ENCODE peak calls at places on chromosomes 11 and 22, in seven cellular contexts. One of them, this sample, is unnamed.

GRCh38 chr11:95432714-95433503 is 201.9 kb upstream of the SESN3 start:
- DNase-seq in trophoblast cell: no peak
- DNase-seq in H1: no peak
- DNase-seq in neuronal stem cell: no peak
- DNase-seq in IMR-90: no peak
- DNase-seq in mesendoderm: no peak
- DNase-seq in H9: no peak
- DNase-seq in this sample: no peak

GRCh38 chr11:3609416-3610265 is 32.2 kb downstream of the ART5 start:
- DNase-seq in IMR-90: peak; percentile 37
- DNase-seq in trophoblast cell: peak; percentile 95
- DNase-seq in H1: no peak
- DNase-seq in H9: peak; percentile 44
- DNase-seq in neuronal stem cell: peak; percentile 54
- DNase-seq in mesendoderm: peak; percentile 68
- DNase-seq in this sample: peak; percentile 45

GRCh38 chr11:122663764-122664163 is 8.2 kb downstream of the UBASH3B start:
- DNase-seq in H1: no peak
- DNase-seq in H9: no peak
- DNase-seq in mesendoderm: no peak
- DNase-seq in neuronal stem cell: no peak
- DNase-seq in IMR-90: no peak
- DNase-seq in trophoblast cell: no peak
- DNase-seq in this sample: peak; percentile 34

GRCh38 chr11:12694182-12694531 is 19.9 kb downstream of the TEAD1 start:
- DNase-seq in mesendoderm: no peak
- DNase-seq in H1: no peak
- DNase-seq in neuronal stem cell: no peak
- DNase-seq in IMR-90: peak; percentile 44
- DNase-seq in trophoblast cell: no peak
- DNase-seq in H9: no peak
- DNase-seq in this sample: no peak

GRCh38 chr11:36775157-36775556 is 177.1 kb upstream of the RAG2 start:
- DNase-seq in H1: no peak
- DNase-seq in mesendoderm: peak; percentile 26
- DNase-seq in trophoblast cell: peak; percentile 5
- DNase-seq in H9: no peak
- DNase-seq in IMR-90: no peak
- DNase-seq in neuronal stem cell: no peak
- DNase-seq in this sample: peak; percentile 11

GRCh38 chr11:87425943-87426342 is 388.2 kb downstream of the TMEM135 start:
- DNase-seq in mesendoderm: peak; percentile 48
- DNase-seq in neuronal stem cell: no peak
- DNase-seq in H9: no peak
- DNase-seq in trophoblast cell: peak; percentile 2
- DNase-seq in H1: peak; percentile 10
- DNase-seq in IMR-90: peak; percentile 62
- DNase-seq in this sample: no peak

GRCh38 chr11:17807034-17807433 is 72.5 kb downstream of the KCNC1 start:
- DNase-seq in trophoblast cell: no peak
- DNase-seq in neuronal stem cell: peak; percentile 6
- DNase-seq in H1: no peak
- DNase-seq in mesendoderm: no peak
- DNase-seq in H9: no peak
- DNase-seq in IMR-90: no peak
- DNase-seq in this sample: no peak

GRCh38 chr11:77080643-77081210 is 14.0 kb downstream of the CAPN5 start:
- DNase-seq in mesendoderm: no peak
- DNase-seq in IMR-90: peak; percentile 51
- DNase-seq in neuronal stem cell: no peak
- DNase-seq in H9: no peak
- DNase-seq in H1: no peak
- DNase-seq in trophoblast cell: no peak
- DNase-seq in this sample: peak; percentile 61

GRCh38 chr22:33666249-33666648 is 254.0 kb downstream of the LARGE1 start:
- DNase-seq in H1: no peak
- DNase-seq in neuronal stem cell: no peak
- DNase-seq in H9: no peak
- DNase-seq in trophoblast cell: no peak
- DNase-seq in IMR-90: no peak
- DNase-seq in mesendoderm: no peak
- DNase-seq in this sample: no peak

GRCh38 chr11:109972939-109973338 is 120.3 kb upstream of the ZC3H12C start:
- DNase-seq in H1: no peak
- DNase-seq in mesendoderm: no peak
- DNase-seq in trophoblast cell: peak; percentile 9
- DNase-seq in H9: no peak
- DNase-seq in neuronal stem cell: no peak
- DNase-seq in IMR-90: no peak
- DNase-seq in this sample: no peak

GRCh38 chr11:74311352-74311926 is at the start of gene P4HA3:
- DNase-seq in mesendoderm: peak; percentile 79
- DNase-seq in IMR-90: peak; percentile 28
- DNase-seq in H9: peak; percentile 87
- DNase-seq in H1: peak; percentile 31
- DNase-seq in neuronal stem cell: peak; percentile 39
- DNase-seq in trophoblast cell: peak; percentile 67
- DNase-seq in this sample: peak; percentile 40

GRCh38 chr11:70567680-70568503 is 169.6 kb downstream of the CTTN start:
- DNase-seq in IMR-90: peak; percentile 10
- DNase-seq in neuronal stem cell: no peak
- DNase-seq in H9: peak; percentile 60
- DNase-seq in trophoblast cell: peak; percentile 71
- DNase-seq in mesendoderm: peak; percentile 68
- DNase-seq in H1: no peak
- DNase-seq in this sample: peak; percentile 54

GRCh38 chr11:20041499-20041898 is 118.8 kb downstream of the DBX1 start:
- DNase-seq in mesendoderm: no peak
- DNase-seq in H1: no peak
- DNase-seq in trophoblast cell: peak; percentile 21
- DNase-seq in IMR-90: no peak
- DNase-seq in H9: no peak
- DNase-seq in neuronal stem cell: no peak
- DNase-seq in this sample: no peak

GRCh38 chr11:69531071-69531716 is 49.7 kb downstream of the LINC01488 start:
- DNase-seq in H1: no peak
- DNase-seq in trophoblast cell: no peak
- DNase-seq in neuronal stem cell: no peak
- DNase-seq in IMR-90: no peak
- DNase-seq in mesendoderm: no peak
- DNase-seq in H9: no peak
- DNase-seq in this sample: no peak

GRCh38 chr11:9855579-9856260 is 191.8 kb downstream of the SWAP70 start:
- DNase-seq in trophoblast cell: no peak
- DNase-seq in H1: no peak
- DNase-seq in neuronal stem cell: no peak
- DNase-seq in mesendoderm: no peak
- DNase-seq in IMR-90: peak; percentile 80
- DNase-seq in H9: no peak
- DNase-seq in this sample: peak; percentile 35

GRCh38 chr22:23697031-23697970 is 6.5 kb downstream of the RGL4 start:
- DNase-seq in IMR-90: no peak
- DNase-seq in neuronal stem cell: no peak
- DNase-seq in H1: no peak
- DNase-seq in trophoblast cell: no peak
- DNase-seq in H9: no peak
- DNase-seq in mesendoderm: no peak
- DNase-seq in this sample: no peak

GRCh38 chr11:27274854-27275395 is 88.1 kb downstream of the CCDC34 start:
- DNase-seq in neuronal stem cell: no peak
- DNase-seq in H1: no peak
- DNase-seq in trophoblast cell: peak; percentile 32
- DNase-seq in H9: no peak
- DNase-seq in mesendoderm: no peak
- DNase-seq in IMR-90: no peak
- DNase-seq in this sample: no peak

GRCh38 chr11:27276141-27276540 is 86.9 kb downstream of the CCDC34 start:
- DNase-seq in H9: no peak
- DNase-seq in mesendoderm: no peak
- DNase-seq in trophoblast cell: peak; percentile 44
- DNase-seq in H1: no peak
- DNase-seq in neuronal stem cell: no peak
- DNase-seq in IMR-90: no peak
- DNase-seq in this sample: no peak

GRCh38 chr11:27279491-27279890 is 83.5 kb downstream of the CCDC34 start:
- DNase-seq in mesendoderm: no peak
- DNase-seq in H9: no peak
- DNase-seq in trophoblast cell: no peak
- DNase-seq in neuronal stem cell: no peak
- DNase-seq in IMR-90: no peak
- DNase-seq in H1: no peak
- DNase-seq in this sample: no peak

GRCh38 chr11:27280131-27280530 is 82.9 kb downstream of the CCDC34 start:
- DNase-seq in H9: no peak
- DNase-seq in trophoblast cell: no peak
- DNase-seq in mesendoderm: no peak
- DNase-seq in neuronal stem cell: no peak
- DNase-seq in IMR-90: no peak
- DNase-seq in H1: no peak
- DNase-seq in this sample: no peak

GRCh38 chr11:27277843-27278242 is 85.2 kb downstream of the CCDC34 start:
- DNase-seq in trophoblast cell: no peak
- DNase-seq in H1: no peak
- DNase-seq in neuronal stem cell: no peak
- DNase-seq in IMR-90: no peak
- DNase-seq in H9: no peak
- DNase-seq in mesendoderm: no peak
- DNase-seq in this sample: no peak
- H2BK5ac ChIP-seq in trophoblast cell: no peak overlapping the region
- H2BK5ac ChIP-seq in H1: no peak overlapping the region
- H2BK5ac ChIP-seq in neuronal stem cell: no peak overlapping the region
- H2BK5ac ChIP-seq in IMR-90: no peak overlapping the region
- H2BK5ac ChIP-seq in H9: no peak overlapping the region
- H2BK5ac ChIP-seq in mesendoderm: no peak overlapping the region
- H2BK5ac ChIP-seq in this sample: no peak overlapping the region

GRCh38 chr11:67365756-67366384 is 7.5 kb downstream of the CLCF1 start:
- DNase-seq in H9: no peak
- DNase-seq in IMR-90: no peak
- DNase-seq in mesendoderm: no peak
- DNase-seq in H1: no peak
- DNase-seq in neuronal stem cell: no peak
- DNase-seq in trophoblast cell: no peak
- DNase-seq in this sample: no peak

GRCh38 chr11:67368621-67369020 is 4.8 kb downstream of the CLCF1 start:
- DNase-seq in trophoblast cell: no peak
- DNase-seq in H9: no peak
- DNase-seq in IMR-90: no peak
- DNase-seq in H1: no peak
- DNase-seq in mesendoderm: no peak
- DNase-seq in neuronal stem cell: no peak
- DNase-seq in this sample: no peak

GRCh38 chr11:67367836-67368227 is 5.6 kb downstream of the CLCF1 start:
- DNase-seq in IMR-90: no peak
- DNase-seq in mesendoderm: no peak
- DNase-seq in H9: no peak
- DNase-seq in neuronal stem cell: no peak
- DNase-seq in trophoblast cell: no peak
- DNase-seq in H1: no peak
- DNase-seq in this sample: no peak

GRCh38 chr11:67366546-67366945 is 6.9 kb downstream of the CLCF1 start:
- DNase-seq in IMR-90: no peak
- DNase-seq in H1: no peak
- DNase-seq in trophoblast cell: no peak
- DNase-seq in mesendoderm: no peak
- DNase-seq in neuronal stem cell: no peak
- DNase-seq in H9: no peak
- DNase-seq in this sample: no peak

DNA sequence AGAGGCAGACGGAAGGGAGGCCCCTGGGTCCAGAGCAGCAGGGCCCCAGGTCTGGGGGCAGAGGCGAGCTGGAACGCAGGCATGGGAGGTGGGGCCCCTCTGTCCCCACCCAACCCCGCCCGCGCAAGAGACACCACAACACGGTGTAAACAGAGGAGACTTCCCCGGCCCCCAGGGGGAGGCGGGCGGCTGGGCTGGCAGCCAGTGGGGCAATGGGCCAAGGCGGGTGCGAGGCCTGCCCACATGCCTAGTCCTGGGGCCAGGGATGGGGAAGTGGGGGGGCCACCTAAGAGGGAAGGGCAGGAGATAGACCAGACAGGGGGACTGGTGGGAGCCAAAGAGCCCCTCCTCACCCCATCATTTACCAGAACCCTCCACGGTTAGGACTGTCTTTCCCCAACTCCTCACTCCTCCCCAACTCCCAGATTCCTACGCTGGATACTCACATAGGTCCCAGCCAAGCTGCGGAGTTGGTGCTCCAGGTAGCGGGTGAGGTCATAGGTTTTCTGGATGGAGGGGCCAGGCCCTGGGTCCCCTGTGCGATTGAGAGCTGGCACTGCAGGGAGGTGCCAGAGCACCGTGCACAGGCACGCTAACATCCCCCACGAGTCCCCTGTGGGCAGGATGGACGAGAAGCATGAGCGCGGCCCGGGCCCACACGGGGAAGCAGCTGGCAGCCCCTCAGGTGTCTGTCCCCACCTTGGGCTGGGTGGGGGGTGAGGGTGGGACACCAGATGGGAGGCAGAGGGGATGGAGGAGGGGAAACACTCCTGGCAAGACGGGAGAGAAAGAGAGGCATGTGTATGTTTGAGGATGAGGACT is 6.2 kb downstream of the CLCF1 start:
- DNase-seq in trophoblast cell: no peak
- DNase-seq in IMR-90: no peak
- DNase-seq in mesendoderm: no peak
- DNase-seq in H1: no peak
- DNase-seq in H9: no peak
- DNase-seq in neuronal stem cell: no peak
- DNase-seq in this sample: no peak
- H3K9ac ChIP-seq in trophoblast cell: no peak overlapping the region
- H3K9ac ChIP-seq in IMR-90: peak overlapping the region; percentile 20
- H3K9ac ChIP-seq in mesendoderm: no peak overlapping the region
- H3K9ac ChIP-seq in H1: no peak overlapping the region
- H3K9ac ChIP-seq in H9: no peak overlapping the region
- H3K9ac ChIP-seq in neuronal stem cell: no peak overlapping the region
- H3K9ac ChIP-seq in this sample: peak overlapping the region; percentile 41

DNA sequence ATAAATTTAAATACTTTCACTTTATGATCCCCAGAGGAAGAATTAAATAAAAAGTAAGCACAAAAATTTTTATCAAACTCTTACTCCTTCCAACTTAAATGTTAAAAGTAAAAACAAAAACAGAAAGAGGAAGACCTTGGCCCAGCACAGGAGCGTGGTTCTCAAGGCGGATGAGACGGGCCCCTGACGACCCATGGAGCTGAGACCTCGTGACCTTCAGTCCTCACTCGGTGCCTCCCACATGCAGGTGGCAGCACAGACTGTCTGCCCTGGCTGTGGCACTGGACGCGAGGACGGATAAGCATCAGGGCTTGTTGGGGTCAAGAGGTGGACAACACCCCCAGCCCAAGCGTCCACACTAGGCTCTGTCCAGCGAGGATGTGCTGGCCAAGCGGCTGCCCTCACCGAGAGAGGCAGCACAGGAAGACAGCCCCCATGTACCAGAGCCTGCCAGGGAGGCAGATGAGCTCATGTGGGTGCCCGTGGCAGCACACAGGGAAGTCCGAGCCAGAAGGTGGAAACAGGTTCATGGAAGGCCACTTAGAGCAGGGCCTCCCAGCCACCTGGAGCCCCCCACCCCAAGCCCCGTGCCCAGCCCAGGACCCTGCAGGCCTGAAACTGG is 1389.8 kb downstream of the TBC1D22A start:
- DNase-seq in mesendoderm: no peak
- DNase-seq in H1: no peak
- DNase-seq in trophoblast cell: no peak
- DNase-seq in IMR-90: no peak
- DNase-seq in H9: no peak
- DNase-seq in neuronal stem cell: no peak
- DNase-seq in this sample: no peak
- H2BK5ac ChIP-seq in mesendoderm: no peak overlapping the region
- H2BK5ac ChIP-seq in H1: no peak overlapping the region
- H2BK5ac ChIP-seq in trophoblast cell: no peak overlapping the region
- H2BK5ac ChIP-seq in IMR-90: no peak overlapping the region
- H2BK5ac ChIP-seq in H9: no peak overlapping the region
- H2BK5ac ChIP-seq in neuronal stem cell: no peak overlapping the region
- H2BK5ac ChIP-seq in this sample: no peak overlapping the region

GRCh38 chr11:83979593-83979992 is 693.4 kb upstream of the CCDC90B start:
- DNase-seq in H1: no peak
- DNase-seq in H9: no peak
- DNase-seq in neuronal stem cell: no peak
- DNase-seq in trophoblast cell: no peak
- DNase-seq in mesendoderm: peak; percentile 5
- DNase-seq in IMR-90: no peak
- DNase-seq in this sample: no peak
- H3K9ac ChIP-seq in H1: no peak overlapping the region
- H3K9ac ChIP-seq in H9: no peak overlapping the region
- H3K9ac ChIP-seq in neuronal stem cell: no peak overlapping the region
- H3K9ac ChIP-seq in trophoblast cell: no peak overlapping the region
- H3K9ac ChIP-seq in mesendoderm: no peak overlapping the region
- H3K9ac ChIP-seq in IMR-90: no peak overlapping the region
- H3K9ac ChIP-seq in this sample: no peak overlapping the region